ENCODE peak calls at places on chromosomes 2 and 18, in four cellular contexts. C is GM23338, T is OCI-LY7, E is neural progenitor cell. Z is an unnamed sample.

GRCh38 chr2:14137643-14138042 is 494.9 kb upstream of the LRATD1 start:
- DNase-seq in C (peak), E (peak), T (no peak), Z (no peak)

GRCh38 chr18:21408681-21409080 is 166.6 kb downstream of the GREB1L start:
- DNase-seq in E (no peak), T (no peak), C (no peak), Z (no peak)

GRCh38 chr2:212109217-212109616 is 429.4 kb downstream of the ERBB4 start:
- DNase-seq in E (no peak), C (no peak), T (no peak), Z (no peak)

GRCh38 chr2:26666671-26667070 is 25.5 kb upstream of the CIB4 start:
- DNase-seq in E (no peak), C (no peak), T (no peak), Z (no peak)

GRCh38 chr2:51490576-51491234 is 458.8 kb upstream of the NRXN1 start:
- DNase-seq in T (no peak), C (no peak), E (no peak), Z (no peak)

GRCh38 chr18:251572-251971 is 16.3 kb downstream of the THOC1 start:
- DNase-seq in C (no peak), E (no peak), T (no peak), Z (no peak)

GRCh38 chr2:79564065-79564464 is 51.2 kb downstream of the CTNNA2 start:
- DNase-seq in E (no peak), T (no peak), C (no peak), Z (no peak)

GRCh38 chr2:78992451-78992806 is 33.1 kb upstream of the REG3G start:
- DNase-seq in T (no peak), C (peak), E (peak), Z (peak)

GRCh38 chr2:138942466-138942865 is 162.3 kb upstream of the NXPH2 start:
- DNase-seq in T (no peak), E (peak), C (peak), Z (no peak)

GRCh38 chr18:49207373-49207772 is 253.1 kb downstream of the DYM start:
- DNase-seq in T (no peak), E (no peak), C (no peak), Z (no peak)

GRCh38 chr2:189453998-189454397 is 12.7 kb downstream of the WDR75 start:
- DNase-seq in T (no peak), C (no peak), E (no peak), Z (no peak)

GRCh38 chr2:155372969-155373368 is 674.5 kb downstream of the KCNJ3 start:
- DNase-seq in E (no peak), T (peak), C (peak), Z (no peak)
- TF ChIP-seq EZH2phosphoT487 in E (no peak), T (no peak), C (no peak), Z (no peak)

GRCh38 chr2:105803773-105804172 is 59.1 kb downstream of the NCK2 start:
- DNase-seq in T (no peak), C (no peak), E (no peak), Z (no peak)

GRCh38 chr2:105801961-105802360 is 57.2 kb downstream of the NCK2 start:
- DNase-seq in E (no peak), T (no peak), C (no peak), Z (no peak)

GRCh38 chr2:105803337-105803736 is 58.6 kb downstream of the NCK2 start:
- DNase-seq in C (no peak), T (no peak), E (no peak), Z (no peak)

GRCh38 chr2:105800953-105801635 is 56.4 kb downstream of the NCK2 start:
- DNase-seq in E (no peak), C (no peak), T (peak), Z (no peak)

DNA sequence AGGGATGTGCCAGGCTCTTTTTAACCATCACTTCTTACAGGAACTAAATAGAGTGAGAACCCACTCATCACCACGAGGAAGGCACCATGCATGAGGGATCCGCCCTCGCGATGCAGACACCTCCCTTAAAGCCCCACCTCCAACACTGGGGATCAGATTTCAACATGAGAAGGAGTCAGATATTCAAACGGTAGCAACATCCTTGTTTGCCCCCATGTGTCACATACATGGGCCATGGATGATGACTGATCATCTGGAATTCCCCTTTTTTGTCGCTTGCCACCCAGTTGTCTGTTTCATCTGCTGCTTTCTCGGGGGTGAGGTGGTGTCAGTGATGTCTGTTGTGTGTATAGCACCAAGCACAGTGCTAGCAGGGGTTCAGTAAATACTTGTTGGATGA is 57.9 kb downstream of the NCK2 start:
- DNase-seq in C (no peak), T (peak), E (no peak), Z (peak)
- TF ChIP-seq EZH2phosphoT487 in C (no peak), T (no peak), E (no peak), Z (no peak)

GRCh38 chr2:106978647-106979046 is 92.7 kb upstream of the ST6GAL2 start:
- DNase-seq in E (no peak), C (no peak), T (no peak), Z (no peak)

GRCh38 chr2:106977707-106978106 is 91.7 kb upstream of the ST6GAL2 start:
- DNase-seq in E (no peak), T (no peak), C (no peak), Z (no peak)

GRCh38 chr2:106982350-106982749 is 96.4 kb upstream of the ST6GAL2 start:
- DNase-seq in T (no peak), C (no peak), E (no peak), Z (no peak)

DNA sequence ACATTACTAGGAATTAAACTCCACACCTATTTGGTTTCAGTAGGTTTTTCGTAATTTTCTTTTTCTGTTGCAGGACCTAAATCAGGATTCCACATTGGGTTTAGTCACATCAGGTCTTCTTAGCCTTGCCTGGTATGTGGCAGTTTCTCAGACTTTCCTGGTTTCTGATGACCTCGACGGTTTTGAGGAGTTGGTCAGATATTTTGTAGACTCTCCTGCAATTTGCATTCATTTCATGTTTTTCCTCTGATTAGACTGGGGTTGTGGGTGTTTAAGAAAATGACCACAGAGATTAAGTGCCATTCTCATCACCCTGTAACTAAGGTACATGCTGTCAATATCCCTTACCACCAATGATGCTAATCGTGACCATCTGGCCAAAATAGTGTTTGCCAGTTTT is 97.3 kb upstream of the ST6GAL2 start:
- DNase-seq in T (no peak), C (no peak), E (no peak), Z (no peak)
- TF ChIP-seq EZH2phosphoT487 in T (no peak), C (no peak), E (no peak), Z (no peak)

DNA sequence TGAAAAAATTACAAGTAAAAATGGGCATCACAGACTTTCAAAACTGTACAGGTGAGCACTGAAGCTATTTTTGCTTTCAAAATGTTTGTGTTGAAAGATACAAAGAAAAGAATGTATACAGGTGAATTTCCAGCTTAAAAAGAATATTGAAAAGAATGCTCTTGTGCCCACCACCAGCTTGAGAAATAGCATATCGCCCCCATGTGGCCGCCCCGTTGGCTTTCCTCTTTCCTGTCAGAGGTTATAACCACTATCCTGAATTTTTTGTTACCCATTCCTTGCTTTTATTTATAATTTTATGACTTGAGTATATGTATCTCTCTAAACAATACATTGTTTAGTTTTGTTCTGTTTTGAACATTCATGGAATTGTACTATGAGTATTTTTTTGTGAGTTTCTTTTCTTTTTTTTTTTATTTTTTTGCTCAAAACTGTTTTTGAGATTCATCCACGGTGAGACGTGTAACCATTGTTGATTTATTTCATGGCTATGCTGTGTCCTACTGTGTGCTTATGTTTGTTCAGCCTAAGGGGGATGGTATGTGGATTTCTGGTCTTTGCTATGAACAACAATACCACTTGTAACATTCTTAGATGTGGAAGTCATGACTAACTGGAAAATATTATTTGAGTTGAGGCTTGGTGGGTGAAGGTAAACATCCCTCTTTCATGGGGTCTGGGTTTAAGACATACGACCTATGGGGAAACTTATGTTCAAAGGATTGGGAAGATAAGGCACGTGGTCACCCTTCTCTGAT is 11.6 kb downstream of the TRPM8 start:
- DNase-seq in T (peak), C (peak), E (peak), Z (no peak)
- TF ChIP-seq EZH2phosphoT487 in T (no peak), C (no peak), E (no peak), Z (no peak)

GRCh38 chr2:145653553-145653952 is 1133.6 kb upstream of the ZEB2 start:
- DNase-seq in C (no peak), T (no peak), E (no peak), Z (no peak)

GRCh38 chr2:145654156-145654555 is 1134.2 kb upstream of the ZEB2 start:
- DNase-seq in C (no peak), T (no peak), E (peak), Z (no peak)

GRCh38 chr2:145652546-145652945 is 1132.6 kb upstream of the ZEB2 start:
- DNase-seq in T (no peak), C (no peak), E (no peak), Z (no peak)

GRCh38 chr2:145652992-145653545 is 1133.2 kb upstream of the ZEB2 start:
- DNase-seq in T (no peak), E (no peak), C (no peak), Z (no peak)

DNA sequence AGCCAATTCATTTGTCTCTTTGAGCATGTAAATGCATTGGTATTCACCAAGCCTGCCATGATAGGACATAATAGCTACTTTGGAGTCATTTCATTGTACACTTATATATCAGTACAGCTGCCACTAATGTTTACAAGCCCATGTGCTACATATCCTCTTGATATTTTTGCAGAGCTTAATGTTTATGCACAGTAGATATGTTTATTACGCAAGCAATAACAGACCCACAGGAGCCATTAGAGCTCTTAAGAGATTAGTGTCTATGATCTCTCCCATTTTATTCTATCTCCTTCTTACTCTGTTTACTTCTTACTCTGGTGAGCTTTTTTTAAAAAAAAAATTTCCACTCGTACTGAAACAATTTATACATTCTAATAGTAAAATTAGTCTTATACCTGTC is 1132.1 kb upstream of the ZEB2 start:
- DNase-seq in E (no peak), C (no peak), T (no peak), Z (no peak)
- TF ChIP-seq EZH2phosphoT487 in E (no peak), C (no peak), T (no peak), Z (no peak)

DNA sequence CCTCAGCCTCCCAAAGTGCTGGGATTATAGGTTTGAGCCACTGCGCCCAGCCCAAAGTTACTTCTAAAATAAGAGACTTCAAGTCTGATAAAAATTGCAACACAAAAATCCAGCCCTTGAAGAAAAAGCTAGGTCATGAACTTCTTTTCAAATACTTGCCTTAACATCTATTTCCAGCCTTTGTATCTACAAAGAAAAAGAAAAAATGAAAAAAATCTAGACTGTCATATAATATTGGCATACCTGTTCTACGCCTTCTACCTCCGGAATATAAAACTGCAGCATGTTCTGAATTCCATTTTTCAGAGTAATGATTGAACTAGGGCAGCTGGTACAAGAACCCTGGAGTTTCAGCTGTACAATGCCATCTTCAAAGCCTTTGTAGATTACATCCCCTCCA is 13.1 kb upstream of the GFPT1 start:
- DNase-seq in C (no peak), T (no peak), E (no peak), Z (no peak)
- TF ChIP-seq EZH2phosphoT487 in C (no peak), T (no peak), E (no peak), Z (no peak)

GRCh38 chr2:105712166-105712915 is 32.4 kb upstream of the NCK2 start:
- DNase-seq in T (no peak), E (peak), C (no peak), Z (no peak)
- TF ChIP-seq EZH2phosphoT487 in T (no peak), E (no peak), C (no peak), Z (no peak)

GRCh38 chr2:20666114-20666363 is 905 bp upstream of the GDF7 start:
- DNase-seq in T (no peak), C (peak), E (no peak), Z (no peak)

GRCh38 chr2:20664071-20664390 is 2.9 kb upstream of the GDF7 start:
- DNase-seq in C (no peak), E (no peak), T (no peak), Z (no peak)

GRCh38 chr2:20663196-20664070 is 3.5 kb upstream of the GDF7 start:
- DNase-seq in E (no peak), T (no peak), C (no peak), Z (no peak)

GRCh38 chr2:20665261-20666113 is 1.5 kb upstream of the GDF7 start:
- DNase-seq in E (peak), C (peak), T (no peak), Z (no peak)

GRCh38 chr2:20664431-20665260 is 2.3 kb upstream of the GDF7 start:
- DNase-seq in T (no peak), C (no peak), E (no peak), Z (no peak)
- TF ChIP-seq EZH2phosphoT487 in T (no peak), C (no peak), E (no peak), Z (no peak)

GRCh38 chr2:232362174-232362913 is 16.2 kb upstream of the ALPP start:
- DNase-seq in C (no peak), E (no peak), T (peak), Z (peak)

GRCh38 chr2:232365621-232366321 is 12.8 kb upstream of the ALPP start:
- DNase-seq in T (peak), C (peak), E (peak), Z (peak)

GRCh38 chr2:232361646-232362045 is 16.9 kb upstream of the ALPP start:
- DNase-seq in E (no peak), T (no peak), C (no peak), Z (no peak)

GRCh38 chr2:232367016-232367415 is 11.5 kb upstream of the ALPP start:
- DNase-seq in C (no peak), T (no peak), E (no peak), Z (no peak)

GRCh38 chr2:232363784-232364615 is 14.6 kb upstream of the ALPP start:
- DNase-seq in C (no peak), T (peak), E (no peak), Z (peak)
- TF ChIP-seq EZH2phosphoT487 in C (no peak), T (no peak), E (no peak), Z (no peak)

GRCh38 chr2:164538250-164538866 is 82.9 kb downstream of the GRB14 start:
- DNase-seq in C (peak), T (peak), E (peak), Z (peak)
- TF ChIP-seq EZH2phosphoT487 in C (no peak), T (no peak), E (no peak), Z (no peak)